ENCODE peak calls at places on chromosomes 6 and 20, in eight cellular contexts. R is caudate nucleus; D is stimulated activated CD4-positive, alpha-beta T cell treated with anti-CD3 and anti-CD28 coated beads, TNF-alpha, amount 100 ng/mL, for 4 hours; J is nephron progenitor cell; C is body of pancreas; I is KG1; H is epithelial cell of esophagus; V is B cell. S is an unnamed sample.

GRCh38 chr20:55540013-55540412 is 465.3 kb downstream of the CBLN4 start:
- DNase-seq in R (no peak), D (no peak), J (no peak), C (no peak), I (no peak), H (peak; percentile 92), V (no peak), S (no peak)

GRCh38 chr6:53119772-53120409 is 28.8 kb downstream of the GCM1 start:
- DNase-seq in R (no peak), D (no peak), J (no peak), C (peak; percentile 50), I (no peak), H (peak; percentile 78), V (no peak), S (peak; percentile 71)

GRCh38 chr6:42960243-42961019 is at the start of gene GNMT:
- DNase-seq in R (no peak), D (no peak), J (peak; percentile 74), C (peak; percentile 93), I (no peak), H (peak; percentile 78), V (peak; percentile 73), S (peak; percentile 25)

GRCh38 chr6:161569071-161569470 is 295.2 kb upstream of the AGPAT4 start:
- DNase-seq in R (no peak), D (no peak), J (no peak), C (no peak), I (no peak), H (no peak), V (no peak), S (no peak)

GRCh38 chr6:22056398-22056797 is 240.4 kb downstream of the PRL start:
- DNase-seq in R (no peak), D (no peak), J (no peak), C (no peak), I (no peak), H (peak; percentile 60), V (no peak), S (no peak)

GRCh38 chr6:85006362-85006761 is 242.0 kb upstream of the TBX18 start:
- DNase-seq in R (no peak), D (no peak), J (no peak), C (no peak), I (no peak), H (no peak), V (no peak), S (no peak)

GRCh38 chr20:57398231-57398821 is 7.1 kb downstream of the RBM38 start:
- DNase-seq in R (no peak), D (peak; percentile 65), J (no peak), C (no peak), I (peak; percentile 43), H (no peak), V (peak; percentile 94), S (no peak)

GRCh38 chr20:40689943-40690835 is 1.2 kb upstream of the MAFB start:
- DNase-seq in R (peak; percentile 47), D (no peak), J (peak; percentile 94), C (peak; percentile 93), I (peak; percentile 64), H (peak; percentile 92), V (peak; percentile 81), S (peak; percentile 81)

GRCh38 chr20:17680128-17680835 is 1.8 kb downstream of the RRBP1 start:
- DNase-seq in R (no peak), D (no peak), J (peak; percentile 37), C (peak; percentile 69), I (no peak), H (peak; percentile 68), V (no peak), S (peak; percentile 96)

GRCh38 chr6:31180500-31180899 is 10.0 kb upstream of the POU5F1 start:
- DNase-seq in R (no peak), D (no peak), J (no peak), C (peak; percentile 74), I (no peak), H (peak; percentile 60), V (peak; percentile 82), S (peak; percentile 82)

GRCh38 chr20:11569163-11569562 is 348.5 kb upstream of the BTBD3 start:
- DNase-seq in R (no peak), D (no peak), J (no peak), C (no peak), I (no peak), H (no peak), V (no peak), S (no peak)

GRCh38 chr6:282867-283416 is 9.3 kb upstream of the DUSP22 start:
- DNase-seq in R (no peak), D (no peak), J (no peak), C (no peak), I (no peak), H (no peak), V (no peak), S (no peak)

GRCh38 chr20:20549267-20549612 is 163.2 kb downstream of the RALGAPA2 start:
- DNase-seq in R (no peak), D (no peak), J (no peak), C (peak; percentile 47), I (no peak), H (peak; percentile 88), V (no peak), S (peak; percentile 14)